ENCODE peak calls at places on chromosomes 13 and 19, in six cellular contexts. One of them, this sample, is unnamed.

GRCh38 chr13:52004508-52005183 is 6.6 kb downstream of the ATP7B start:
- DNase-seq in uterus: no peak
- DNase-seq in heart left ventricle: no peak
- DNase-seq in right lobe of liver: no peak
- DNase-seq in suprapubic skin: no peak
- DNase-seq in tibial nerve: no peak
- DNase-seq in this sample: no peak

GRCh38 chr13:45512148-45512498 is 47.4 kb downstream of the COG3 start:
- DNase-seq in heart left ventricle: no peak
- DNase-seq in uterus: no peak
- DNase-seq in right lobe of liver: no peak
- DNase-seq in tibial nerve: no peak
- DNase-seq in suprapubic skin: no peak
- DNase-seq in this sample: no peak

GRCh38 chr19:39765091-39766076 is 13.3 kb upstream of the LEUTX start:
- DNase-seq in heart left ventricle: no peak
- DNase-seq in right lobe of liver: peak
- DNase-seq in tibial nerve: peak
- DNase-seq in suprapubic skin: no peak
- DNase-seq in uterus: peak
- DNase-seq in this sample: peak

GRCh38 chr13:24270639-24271131 is 38.7 kb upstream of the C1QTNF9 start:
- DNase-seq in heart left ventricle: peak
- DNase-seq in suprapubic skin: no peak
- DNase-seq in right lobe of liver: peak
- DNase-seq in uterus: peak
- DNase-seq in tibial nerve: peak
- DNase-seq in this sample: peak

GRCh38 chr13:60121288-60121687 is 42.4 kb downstream of the DIAPH3 start:
- DNase-seq in suprapubic skin: no peak
- DNase-seq in right lobe of liver: no peak
- DNase-seq in heart left ventricle: no peak
- DNase-seq in uterus: no peak
- DNase-seq in tibial nerve: no peak
- DNase-seq in this sample: no peak

GRCh38 chr13:66693656-66694055 is 536.5 kb downstream of the PCDH9 start:
- DNase-seq in tibial nerve: no peak
- DNase-seq in right lobe of liver: no peak
- DNase-seq in suprapubic skin: no peak
- DNase-seq in heart left ventricle: no peak
- DNase-seq in uterus: no peak
- DNase-seq in this sample: no peak

GRCh38 chr13:44426461-44426860 is 52.8 kb downstream of the SERP2 start:
- DNase-seq in right lobe of liver: no peak
- DNase-seq in uterus: no peak
- DNase-seq in tibial nerve: no peak
- DNase-seq in heart left ventricle: no peak
- DNase-seq in suprapubic skin: no peak
- DNase-seq in this sample: no peak

GRCh38 chr13:47146136-47146535 is 249.3 kb upstream of the HTR2A start:
- DNase-seq in uterus: no peak
- DNase-seq in tibial nerve: no peak
- DNase-seq in right lobe of liver: no peak
- DNase-seq in suprapubic skin: no peak
- DNase-seq in heart left ventricle: no peak
- DNase-seq in this sample: no peak

GRCh38 chr19:23992348-23992747 is 77.7 kb downstream of the ZNF726 start:
- DNase-seq in suprapubic skin: no peak
- DNase-seq in tibial nerve: no peak
- DNase-seq in right lobe of liver: no peak
- DNase-seq in heart left ventricle: no peak
- DNase-seq in uterus: no peak
- DNase-seq in this sample: no peak

GRCh38 chr19:11806354-11807098 is 7.5 kb upstream of the ZNF440 start:
- DNase-seq in suprapubic skin: no peak
- DNase-seq in heart left ventricle: no peak
- DNase-seq in uterus: no peak
- DNase-seq in right lobe of liver: no peak
- DNase-seq in tibial nerve: no peak
- DNase-seq in this sample: no peak

DNA sequence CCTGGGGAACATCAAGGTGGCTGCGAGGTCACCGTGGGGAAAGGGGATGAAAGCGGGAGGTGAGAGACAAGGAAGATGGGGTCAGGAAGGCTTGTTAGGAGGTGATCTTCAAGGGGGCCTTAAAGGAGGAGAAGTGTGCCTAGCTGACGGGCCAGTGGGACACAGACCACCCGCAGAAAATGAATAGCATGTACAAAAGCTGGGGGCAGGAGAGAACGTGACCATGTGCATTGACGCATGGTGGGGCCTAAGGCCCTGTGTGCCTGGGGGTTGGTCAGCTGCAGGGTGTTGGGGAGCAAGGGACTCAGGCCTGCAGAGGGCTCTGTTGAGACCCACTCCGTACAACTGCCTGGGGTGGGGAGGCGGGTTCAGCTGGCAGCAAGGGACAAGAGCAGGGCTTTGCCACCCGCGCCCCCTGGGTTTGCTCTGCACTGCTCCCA is 5.9 kb downstream of the RAB8A start:
- DNase-seq in uterus: no peak
- DNase-seq in heart left ventricle: no peak
- DNase-seq in suprapubic skin: no peak
- DNase-seq in tibial nerve: no peak
- DNase-seq in right lobe of liver: no peak
- DNase-seq in this sample: no peak
- TF ChIP-seq POLR2A in uterus: no peak
- TF ChIP-seq POLR2A in heart left ventricle: no peak
- TF ChIP-seq POLR2A in suprapubic skin: no peak
- TF ChIP-seq POLR2A in tibial nerve: no peak
- TF ChIP-seq POLR2A in right lobe of liver: no peak
- TF ChIP-seq POLR2A in this sample: no peak

GRCh38 chr19:55383789-55384575 is at the start of gene TMEM238:
- DNase-seq in tibial nerve: no peak
- DNase-seq in suprapubic skin: no peak
- DNase-seq in heart left ventricle: peak
- DNase-seq in uterus: peak
- DNase-seq in right lobe of liver: peak
- DNase-seq in this sample: no peak
- TF ChIP-seq POLR2A in tibial nerve: peak
- TF ChIP-seq POLR2A in suprapubic skin: no peak
- TF ChIP-seq POLR2A in heart left ventricle: no peak
- TF ChIP-seq POLR2A in uterus: no peak
- TF ChIP-seq POLR2A in right lobe of liver: peak
- TF ChIP-seq POLR2A in this sample: no peak

GRCh38 chr19:34189199-34189916 is 17.1 kb downstream of the LSM14A start:
- DNase-seq in suprapubic skin: no peak
- DNase-seq in right lobe of liver: no peak
- DNase-seq in tibial nerve: no peak
- DNase-seq in heart left ventricle: no peak
- DNase-seq in uterus: no peak
- DNase-seq in this sample: no peak

GRCh38 chr19:34189917-34190425 is 17.7 kb downstream of the LSM14A start:
- DNase-seq in right lobe of liver: no peak
- DNase-seq in tibial nerve: no peak
- DNase-seq in uterus: no peak
- DNase-seq in suprapubic skin: no peak
- DNase-seq in heart left ventricle: no peak
- DNase-seq in this sample: no peak

GRCh38 chr19:34193439-34193838 is 21.1 kb downstream of the LSM14A start:
- DNase-seq in right lobe of liver: no peak
- DNase-seq in uterus: no peak
- DNase-seq in tibial nerve: no peak
- DNase-seq in suprapubic skin: no peak
- DNase-seq in heart left ventricle: no peak
- DNase-seq in this sample: no peak

GRCh38 chr19:34191355-34191962 is 19.2 kb downstream of the LSM14A start:
- DNase-seq in heart left ventricle: no peak
- DNase-seq in suprapubic skin: no peak
- DNase-seq in uterus: no peak
- DNase-seq in tibial nerve: no peak
- DNase-seq in right lobe of liver: no peak
- DNase-seq in this sample: no peak

DNA sequence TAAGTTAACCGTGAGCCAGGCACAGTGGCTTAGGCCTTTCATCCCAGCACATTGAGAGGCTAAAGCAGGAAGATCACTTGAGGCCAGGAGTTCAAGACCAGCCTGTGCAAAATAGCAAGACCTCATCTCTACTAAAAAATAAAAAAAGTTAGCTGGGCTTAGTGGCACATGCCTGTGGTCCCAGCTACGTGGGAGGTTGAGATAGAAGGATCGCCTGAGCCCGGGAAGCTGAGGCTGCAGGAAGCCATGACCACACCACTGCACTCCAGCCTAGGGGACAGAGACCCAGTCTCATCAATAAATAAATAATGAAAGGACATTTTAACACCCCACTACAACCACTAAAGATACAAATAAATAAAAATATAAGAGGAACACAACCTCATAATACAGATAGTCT is 21.6 kb downstream of the LSM14A start:
- DNase-seq in heart left ventricle: no peak
- DNase-seq in right lobe of liver: no peak
- DNase-seq in uterus: no peak
- DNase-seq in tibial nerve: no peak
- DNase-seq in suprapubic skin: no peak
- DNase-seq in this sample: no peak
- TF ChIP-seq POLR2A in heart left ventricle: no peak
- TF ChIP-seq POLR2A in right lobe of liver: no peak
- TF ChIP-seq POLR2A in uterus: no peak
- TF ChIP-seq POLR2A in tibial nerve: no peak
- TF ChIP-seq POLR2A in suprapubic skin: no peak
- TF ChIP-seq POLR2A in this sample: no peak

DNA sequence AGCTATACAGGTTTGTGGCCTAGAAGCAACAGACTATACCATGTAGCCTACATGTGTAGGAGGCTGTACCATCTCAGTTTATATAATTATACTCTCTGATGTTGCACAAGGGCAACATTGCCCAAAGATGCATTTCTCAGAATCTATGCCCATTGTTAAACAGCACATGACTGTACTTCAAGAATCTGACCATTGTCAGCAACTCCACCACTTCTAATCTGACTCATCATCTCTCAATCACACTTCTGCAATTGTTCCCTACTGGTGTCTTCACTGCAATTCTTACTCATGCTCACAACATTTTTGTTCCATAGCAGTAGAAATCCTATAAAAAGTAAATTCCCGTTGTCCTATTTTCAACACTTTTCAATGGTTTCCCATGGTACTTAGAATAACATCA is 63.9 kb upstream of the ATXN8OS start:
- DNase-seq in right lobe of liver: no peak
- DNase-seq in uterus: no peak
- DNase-seq in heart left ventricle: no peak
- DNase-seq in tibial nerve: no peak
- DNase-seq in suprapubic skin: no peak
- DNase-seq in this sample: no peak
- TF ChIP-seq POLR2A in right lobe of liver: no peak
- TF ChIP-seq POLR2A in uterus: no peak
- TF ChIP-seq POLR2A in heart left ventricle: no peak
- TF ChIP-seq POLR2A in tibial nerve: no peak
- TF ChIP-seq POLR2A in suprapubic skin: no peak
- TF ChIP-seq POLR2A in this sample: no peak

DNA sequence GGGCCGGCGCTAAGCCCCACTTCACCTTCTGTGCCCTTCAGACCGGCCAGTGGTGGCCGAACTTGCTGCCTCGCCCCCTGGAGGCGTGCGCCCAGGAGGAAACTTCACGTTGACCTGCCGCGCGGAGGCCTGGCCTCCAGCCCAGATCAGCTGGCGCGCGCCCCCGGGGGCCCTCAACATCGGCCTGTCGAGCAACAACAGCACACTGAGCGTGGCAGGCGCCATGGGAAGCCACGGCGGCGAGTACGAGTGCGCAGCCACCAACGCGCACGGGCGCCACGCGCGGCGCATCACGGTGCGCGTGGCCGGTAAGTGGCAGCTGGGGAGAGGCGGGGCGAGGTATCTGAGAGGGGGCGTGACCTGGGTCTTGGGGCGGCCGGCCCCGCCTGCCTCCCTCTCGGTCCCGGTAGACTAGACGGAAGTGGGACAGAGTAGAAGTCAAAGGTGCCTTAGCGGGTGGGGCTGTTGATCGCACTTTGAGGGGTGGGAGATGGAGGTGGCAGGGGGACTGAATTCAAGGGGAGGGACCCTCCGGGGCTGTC is 5.6 kb downstream of the ICAM5 start:
- DNase-seq in uterus: no peak
- DNase-seq in right lobe of liver: peak
- DNase-seq in heart left ventricle: peak
- DNase-seq in tibial nerve: no peak
- DNase-seq in suprapubic skin: no peak
- DNase-seq in this sample: no peak
- TF ChIP-seq POLR2A in uterus: no peak
- TF ChIP-seq POLR2A in right lobe of liver: no peak
- TF ChIP-seq POLR2A in heart left ventricle: no peak
- TF ChIP-seq POLR2A in tibial nerve: no peak
- TF ChIP-seq POLR2A in suprapubic skin: no peak
- TF ChIP-seq POLR2A in this sample: no peak

GRCh38 chr19:45508931-45509691 is 1.8 kb downstream of the VASP start:
- DNase-seq in uterus: peak
- DNase-seq in heart left ventricle: peak
- DNase-seq in suprapubic skin: no peak
- DNase-seq in tibial nerve: peak
- DNase-seq in right lobe of liver: peak
- DNase-seq in this sample: peak
- TF ChIP-seq POLR2A in uterus: no peak
- TF ChIP-seq POLR2A in heart left ventricle: no peak
- TF ChIP-seq POLR2A in suprapubic skin: no peak
- TF ChIP-seq POLR2A in tibial nerve: no peak
- TF ChIP-seq POLR2A in right lobe of liver: no peak
- TF ChIP-seq POLR2A in this sample: peak

GRCh38 chr19:10719466-10719961 is 1.6 kb downstream of the DNM2 start:
- DNase-seq in suprapubic skin: no peak
- DNase-seq in uterus: no peak
- DNase-seq in heart left ventricle: no peak
- DNase-seq in right lobe of liver: no peak
- DNase-seq in tibial nerve: no peak
- DNase-seq in this sample: no peak

GRCh38 chr19:10717054-10717355 is 874 bp upstream of the DNM2 start:
- DNase-seq in suprapubic skin: no peak
- DNase-seq in right lobe of liver: no peak
- DNase-seq in tibial nerve: no peak
- DNase-seq in heart left ventricle: no peak
- DNase-seq in uterus: no peak
- DNase-seq in this sample: no peak

GRCh38 chr19:10718205-10719196 is 622 bp downstream of the DNM2 start:
- DNase-seq in uterus: peak
- DNase-seq in suprapubic skin: peak
- DNase-seq in tibial nerve: no peak
- DNase-seq in right lobe of liver: peak
- DNase-seq in heart left ventricle: peak
- DNase-seq in this sample: no peak

GRCh38 chr19:10720607-10721125 is 2.8 kb downstream of the DNM2 start:
- DNase-seq in tibial nerve: no peak
- DNase-seq in heart left ventricle: no peak
- DNase-seq in suprapubic skin: no peak
- DNase-seq in uterus: no peak
- DNase-seq in right lobe of liver: no peak
- DNase-seq in this sample: no peak

GRCh38 chr19:10717356-10718204 is at the start of gene DNM2:
- DNase-seq in suprapubic skin: peak
- DNase-seq in tibial nerve: peak
- DNase-seq in uterus: peak
- DNase-seq in heart left ventricle: peak
- DNase-seq in right lobe of liver: peak
- DNase-seq in this sample: peak
- TF ChIP-seq POLR2A in suprapubic skin: peak
- TF ChIP-seq POLR2A in tibial nerve: peak
- TF ChIP-seq POLR2A in uterus: peak
- TF ChIP-seq POLR2A in heart left ventricle: peak
- TF ChIP-seq POLR2A in right lobe of liver: peak
- TF ChIP-seq POLR2A in this sample: peak